ENCODE peak calls at places on chromosomes 11 and 22, in seven cellular contexts. L is epithelial cell of proximal tubule; X is CD8-positive, alpha-beta T cell; S is ovary; B is HepG2; E is endothelial cell; M is kidney. Y is an unnamed sample.

GRCh38 chr22:39917776-39918493 is 17.1 kb downstream of the GRAP2 start:
- DNase-seq in E (no peak), X (no peak), B (no peak), S (no peak), M (no peak), L (no peak), Y (no peak)

GRCh38 chr11:28924007-28924406 is 815.8 kb downstream of the METTL15 start:
- DNase-seq in X (no peak), L (no peak), E (no peak), B (no peak), S (no peak), M (no peak), Y (no peak)

GRCh38 chr11:75921808-75922207 is 106.8 kb downstream of the UVRAG start:
- DNase-seq in X (no peak), B (no peak), E (no peak), M (no peak), S (no peak), L (no peak), Y (no peak)

GRCh38 chr11:86041975-86042378 is 26.9 kb downstream of the PICALM start:
- DNase-seq in L (peak), S (peak), X (peak), E (peak), B (peak), M (no peak), Y (no peak)

GRCh38 chr11:60206616-60207015 is 23.7 kb upstream of the MS4A6A start:
- DNase-seq in B (no peak), X (no peak), S (no peak), L (no peak), M (no peak), E (no peak), Y (no peak)

GRCh38 chr11:120336641-120337132 is 474 bp downstream of the ARHGEF12 start:
- DNase-seq in E (peak), B (no peak), M (no peak), S (no peak), L (no peak), X (no peak), Y (no peak)

GRCh38 chr11:62069961-62070919 is 53.6 kb upstream of the INCENP start:
- DNase-seq in M (no peak), B (no peak), S (no peak), X (no peak), E (no peak), L (no peak), Y (no peak)

GRCh38 chr11:86639172-86639571 is 33.2 kb downstream of the ME3 start:
- DNase-seq in X (no peak), L (no peak), B (no peak), M (no peak), E (no peak), S (no peak), Y (no peak)

GRCh38 chr11:29328961-29329441 is 687.8 kb downstream of the KCNA4 start:
- DNase-seq in B (peak), E (peak), L (no peak), M (no peak), S (no peak), X (no peak), Y (no peak)

GRCh38 chr22:48099251-48099650 is 1336.8 kb downstream of the TBC1D22A start:
- DNase-seq in S (no peak), L (no peak), X (no peak), B (no peak), M (no peak), E (no peak), Y (no peak)

GRCh38 chr11:61814242-61814957 is 2.4 kb downstream of the FADS1 start:
- DNase-seq in B (peak), E (peak), L (no peak), X (no peak), S (no peak), M (no peak), Y (no peak)

GRCh38 chr11:2130881-2131352 is 8.3 kb downstream of the IGF2 start:
- DNase-seq in S (no peak), B (no peak), M (no peak), L (no peak), E (no peak), X (no peak), Y (no peak)

GRCh38 chr11:1570001-1570453 is 2.0 kb downstream of the DUSP8 start:
- DNase-seq in S (no peak), X (no peak), M (no peak), E (peak), B (peak), L (no peak), Y (no peak)

GRCh38 chr11:67438121-67438902 is 830 bp upstream of the PTPRCAP start:
- DNase-seq in M (peak), L (no peak), E (no peak), S (no peak), X (peak), B (no peak), Y (peak)

GRCh38 chr11:45322111-45322705 is 36.1 kb upstream of the SYT13 start:
- DNase-seq in B (no peak), M (no peak), S (no peak), X (no peak), L (no peak), E (no peak), Y (no peak)

GRCh38 chr11:112292785-112293407 is 32.2 kb upstream of the PLET1 start:
- DNase-seq in M (no peak), B (no peak), E (no peak), X (no peak), S (no peak), L (peak), Y (no peak)

GRCh38 chr11:22730319-22730718 is 63.9 kb downstream of the GAS2 start:
- DNase-seq in L (no peak), B (peak), S (no peak), E (no peak), X (no peak), M (no peak), Y (no peak)

GRCh38 chr11:77080643-77081210 is 14.0 kb downstream of the CAPN5 start:
- DNase-seq in L (no peak), B (no peak), X (no peak), E (no peak), M (peak), S (peak), Y (no peak)

GRCh38 chr11:58628446-58628845 is 6.0 kb downstream of the CNTF start:
- DNase-seq in S (no peak), E (no peak), M (no peak), B (no peak), X (no peak), L (peak), Y (no peak)

GRCh38 chr11:64858467-64859401 is 14.3 kb upstream of the CDC42BPG start:
- DNase-seq in L (no peak), S (no peak), B (no peak), X (no peak), M (peak), E (no peak), Y (peak)

GRCh38 chr11:33116535-33116934 is 44.7 kb downstream of the CSTF3 start:
- DNase-seq in L (peak), S (no peak), M (no peak), B (peak), E (no peak), X (no peak), Y (no peak)

GRCh38 chr11:1966531-1966930 is 19.4 kb downstream of the MRPL23 start:
- DNase-seq in S (peak), X (no peak), B (no peak), L (no peak), M (peak), E (no peak), Y (no peak)

GRCh38 chr11:74820763-74821162 is 72.1 kb downstream of the RNF169 start:
- DNase-seq in M (no peak), B (peak), E (no peak), L (peak), X (no peak), S (no peak), Y (no peak)

GRCh38 chr11:14645985-14646900 is 2.6 kb downstream of the PDE3B start:
- DNase-seq in M (no peak), X (no peak), L (no peak), E (no peak), S (no peak), B (no peak), Y (no peak)

GRCh38 chr11:75159081-75159953 is 8.4 kb downstream of the SLCO2B1 start:
- DNase-seq in S (no peak), M (peak), E (no peak), X (no peak), B (peak), L (no peak), Y (no peak)

GRCh38 chr11:77287615-77288273 is 13.7 kb downstream of the GDPD4 start:
- DNase-seq in S (no peak), L (no peak), B (no peak), X (no peak), E (no peak), M (no peak), Y (no peak)

GRCh38 chr11:65213322-65214211 is 31.8 kb downstream of the CAPN1 start:
- DNase-seq in S (no peak), L (no peak), M (peak), E (no peak), X (peak), B (no peak), Y (no peak)

GRCh38 chr11:36385121-36385530 is 89.0 kb downstream of the PRR5L start:
- DNase-seq in S (no peak), E (no peak), M (no peak), L (no peak), X (no peak), B (no peak), Y (no peak)

GRCh38 chr11:47007579-47007978 is 71.0 kb downstream of the CSTPP1 start:
- DNase-seq in E (no peak), X (no peak), L (no peak), S (no peak), B (no peak), M (no peak), Y (no peak)

GRCh38 chr11:130388607-130389205 is 39.7 kb downstream of the ADAMTS8 start:
- DNase-seq in B (no peak), M (no peak), S (no peak), X (peak), E (no peak), L (no peak), Y (no peak)

GRCh38 chr22:31425331-31426050 is 26.1 kb downstream of the DRG1 start:
- DNase-seq in M (no peak), B (no peak), S (no peak), E (no peak), L (no peak), X (no peak), Y (no peak)

GRCh38 chr11:74730601-74731260 is 495 bp downstream of the CHRDL2 start:
- DNase-seq in E (no peak), L (no peak), B (no peak), X (no peak), S (no peak), M (no peak), Y (no peak)

GRCh38 chr11:90434858-90435257 is 212.0 kb upstream of the CHORDC1 start:
- DNase-seq in M (no peak), S (no peak), X (no peak), B (peak), L (peak), E (peak), Y (no peak)

GRCh38 chr22:43839781-43840180 is 22.5 kb downstream of the SULT4A1 start:
- DNase-seq in S (no peak), L (no peak), M (no peak), B (no peak), E (no peak), X (no peak), Y (no peak)

GRCh38 chr11:44671234-44671633 is 55.5 kb upstream of the TSPAN18 start:
- DNase-seq in S (no peak), B (no peak), X (no peak), M (no peak), E (no peak), L (no peak), Y (no peak)

GRCh38 chr22:40107756-40108437 is 69.8 kb upstream of the TNRC6B start:
- DNase-seq in X (no peak), L (peak), E (no peak), M (no peak), B (no peak), S (no peak), Y (no peak)

GRCh38 chr11:34176980-34177319 is 71.5 kb downstream of the NAT10 start:
- DNase-seq in S (no peak), M (no peak), B (no peak), X (no peak), E (no peak), L (no peak), Y (no peak)

GRCh38 chr11:70244698-70245097 is 25.8 kb upstream of the PPFIA1 start:
- DNase-seq in S (no peak), X (no peak), M (no peak), B (no peak), E (no peak), L (peak), Y (no peak)
- TF ChIP-seq CTCF in S (no peak), X (no peak), M (no peak), B (no peak), E (no peak), L (no peak), Y (no peak)

DNA sequence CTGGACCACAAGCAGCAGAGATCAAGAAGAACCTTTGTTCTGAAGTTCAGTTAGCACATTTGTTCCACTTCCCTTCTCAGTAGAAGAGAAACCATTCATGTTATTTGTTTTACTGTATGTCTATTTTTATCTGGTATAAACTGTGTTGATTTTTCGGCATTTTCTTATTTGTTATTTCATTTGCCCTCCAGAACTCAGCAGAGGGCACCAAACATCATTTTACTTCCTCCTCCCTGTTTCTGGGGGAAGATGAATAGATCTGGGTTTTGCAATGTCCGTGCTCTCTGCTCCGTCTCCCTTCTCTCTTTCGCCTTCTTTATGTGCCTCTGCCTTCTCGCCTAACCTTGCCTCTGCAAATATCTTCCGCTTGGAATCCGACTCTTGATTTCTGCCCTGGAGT is 366.9 kb downstream of the NTM start:
- DNase-seq in S (no peak), E (no peak), B (no peak), M (no peak), X (no peak), L (no peak), Y (no peak)
- TF ChIP-seq CTCF in S (no peak), E (no peak), B (no peak), M (no peak), X (no peak), L (no peak), Y (no peak)

DNA sequence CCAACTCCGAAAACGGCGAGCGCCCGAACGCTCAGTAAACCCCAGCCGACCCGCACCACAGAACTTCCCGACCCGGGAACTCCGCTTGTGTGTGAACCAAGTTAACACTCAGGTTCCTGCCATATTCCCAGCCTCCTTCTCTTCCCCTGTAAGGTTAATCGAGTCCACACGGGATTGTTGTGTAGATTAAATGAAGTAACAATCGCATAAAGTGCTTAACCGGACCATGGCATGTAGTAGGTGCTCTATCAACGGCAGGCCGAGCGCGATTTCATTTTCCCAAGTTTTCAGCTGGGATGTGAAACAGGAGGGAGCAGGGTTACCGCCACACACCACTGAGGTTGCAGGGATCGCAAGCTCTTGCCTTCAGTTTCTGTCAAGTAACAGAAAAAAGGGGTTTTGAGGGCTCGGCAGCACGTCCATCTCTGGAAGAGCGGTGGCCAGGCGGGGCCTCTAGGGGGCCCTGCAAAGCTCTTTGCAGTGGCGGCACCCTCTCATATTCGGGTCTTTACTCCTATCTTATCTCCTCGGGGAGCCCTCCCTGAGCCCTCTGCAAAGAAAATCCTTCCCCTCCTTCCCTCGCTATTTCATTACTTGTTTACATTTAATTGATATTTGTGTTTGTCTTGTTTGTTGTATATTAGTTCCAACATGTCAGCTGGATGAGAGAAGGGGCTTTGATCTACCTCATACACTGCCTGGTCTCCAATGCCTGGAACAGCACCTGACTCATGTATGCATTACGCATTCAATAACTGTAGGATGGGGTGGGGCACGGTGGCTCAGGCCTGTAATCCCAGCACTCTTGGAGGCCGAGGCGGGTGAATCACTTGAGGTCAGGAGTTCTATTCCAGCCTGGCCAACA is 792 bp upstream of the PLEKHA7 start:
- DNase-seq in M (no peak), B (peak), L (no peak), X (no peak), E (peak), S (no peak), Y (no peak)
- TF ChIP-seq CTCF in M (peak), B (peak), L (peak), X (peak), E (peak), S (no peak), Y (no peak)

GRCh38 chr22:29030016-29030617 is 31.5 kb downstream of the C22orf31 start:
- DNase-seq in S (no peak), L (no peak), B (peak), X (no peak), E (no peak), M (no peak), Y (no peak)
- TF ChIP-seq CTCF in S (no peak), L (peak), B (peak), X (no peak), E (no peak), M (peak), Y (no peak)

DNA sequence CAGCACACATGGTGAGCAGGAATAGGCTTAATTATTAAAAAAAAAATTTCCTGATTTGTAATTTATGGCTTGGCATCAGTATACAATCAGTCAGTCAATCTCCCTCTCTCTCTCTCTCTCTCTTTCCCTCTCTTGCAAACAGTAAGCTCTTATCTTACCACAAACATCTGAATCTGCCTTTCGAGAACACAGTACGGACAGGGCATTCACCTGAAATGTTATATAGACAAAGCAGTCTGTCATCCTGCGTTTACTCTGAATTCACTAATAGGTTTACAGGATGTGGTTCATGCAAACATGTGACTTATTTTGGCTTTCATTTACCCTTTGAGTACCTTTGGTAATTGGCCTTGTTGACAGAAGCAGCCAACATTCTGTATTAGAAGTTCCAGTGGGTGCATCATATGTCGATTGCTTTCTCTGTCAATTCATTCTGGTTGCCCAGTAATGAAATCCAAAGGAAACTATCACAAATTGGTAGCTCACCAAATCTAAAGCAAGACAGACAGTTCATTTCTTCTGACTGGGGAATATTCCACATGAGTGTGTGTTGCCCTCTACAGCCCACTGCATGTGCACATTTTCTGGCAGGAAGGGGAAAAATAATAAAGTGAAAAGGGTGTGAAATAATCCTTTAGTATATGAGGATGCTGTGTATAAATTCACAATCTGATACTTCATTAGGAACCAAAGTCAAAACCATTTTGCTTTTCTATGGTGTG is 1058.2 kb downstream of the LRRC4C start:
- DNase-seq in S (no peak), L (no peak), E (no peak), B (no peak), M (no peak), X (no peak), Y (no peak)
- TF ChIP-seq CTCF in S (no peak), L (peak), E (no peak), B (no peak), M (no peak), X (no peak), Y (no peak)

DNA sequence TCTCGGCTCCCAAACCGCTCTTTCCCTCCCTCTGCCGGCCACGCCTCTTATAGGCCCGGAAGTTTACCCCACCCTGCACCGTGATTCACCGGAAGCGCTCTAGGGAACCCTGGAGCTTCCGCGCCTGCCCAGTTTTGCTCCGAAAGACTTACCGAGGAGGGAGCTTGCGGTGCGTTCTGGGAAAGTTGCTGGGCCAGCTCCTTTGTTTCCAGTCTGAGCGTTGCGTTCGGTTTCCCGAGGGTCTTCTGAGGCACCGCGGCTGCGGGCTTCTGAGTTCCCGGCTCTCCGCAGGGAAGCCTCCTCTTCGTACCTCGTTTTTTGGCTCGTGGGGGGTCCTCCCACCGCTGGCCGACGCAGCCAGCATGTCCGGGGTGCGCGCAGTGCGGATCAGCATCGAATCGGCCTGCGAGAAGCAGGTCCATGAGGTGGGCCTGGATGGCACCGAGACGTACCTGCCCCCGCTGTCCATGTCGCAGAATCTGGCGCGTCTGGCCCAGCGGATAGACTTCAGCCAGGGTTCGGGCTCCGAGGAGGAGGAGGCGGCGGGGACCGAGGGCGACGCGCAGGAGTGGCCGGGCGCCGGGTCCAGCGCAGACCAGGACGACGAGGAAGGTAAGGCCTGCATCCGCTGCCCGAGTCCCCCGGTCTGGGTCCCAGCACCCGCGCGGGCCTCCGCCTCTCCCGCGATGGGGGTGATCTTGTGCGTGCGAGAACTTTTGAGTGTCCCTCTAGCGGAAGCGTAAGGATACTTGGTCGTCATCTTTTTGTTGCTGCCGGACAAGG is at the start of gene MED17:
- DNase-seq in L (peak), M (peak), X (peak), S (peak), B (peak), E (peak), Y (peak)
- TF ChIP-seq CTCF in L (peak), M (peak), X (peak), S (peak), B (peak), E (peak), Y (no peak)